ENCODE peak calls at places on chromosomes 2 and 18, in seven cellular contexts. Z is stomach; W is esophagus muscularis mucosa; P is CD4-positive, alpha-beta memory T cell; H is HCT116; M is neural progenitor cell; F is endodermal cell. S is an unnamed sample.
A peak's percentile ranks its signal among the peaks of the same experiment; 100 is the strongest.

GRCh38 chr2:236545248-236545658 is 24.4 kb upstream of the ACKR3 start:
- DNase-seq in Z (no peak), M (no peak), W (no peak), P (no peak), F (no peak), H (no peak), S (no peak)

GRCh38 chr2:118657451-118657850 is 190.0 kb downstream of the EN1 start:
- DNase-seq in H (no peak), P (no peak), M (no peak), F (no peak), W (peak; percentile 39), Z (no peak), S (no peak)

GRCh38 chr2:187567126-187567525 is 12.9 kb upstream of the TFPI start:
- DNase-seq in Z (no peak), H (no peak), P (no peak), M (no peak), F (no peak), W (no peak), S (no peak)

GRCh38 chr2:116696223-116696622 is 1118.3 kb upstream of the DDX18 start:
- DNase-seq in P (no peak), H (no peak), Z (no peak), W (no peak), M (peak; percentile 11), F (no peak), S (no peak)

GRCh38 chr2:23659328-23659727 is 267.6 kb downstream of the ATAD2B start:
- DNase-seq in Z (no peak), F (no peak), P (no peak), M (no peak), W (no peak), H (no peak), S (no peak)

GRCh38 chr18:55875330-55875933 is 287.4 kb upstream of the TCF4 start:
- DNase-seq in P (no peak), H (no peak), F (no peak), W (no peak), Z (no peak), M (peak; percentile 91), S (no peak)

GRCh38 chr2:224816816-224817215 is 100.7 kb upstream of the CCDC195 start:
- DNase-seq in F (no peak), Z (no peak), P (no peak), W (no peak), M (no peak), H (peak; percentile 15), S (peak; percentile 3)

GRCh38 chr2:167293172-167293781 is 405.0 kb downstream of the XIRP2 start:
- DNase-seq in M (peak; percentile 59), W (no peak), P (no peak), H (no peak), F (no peak), Z (no peak), S (peak; percentile 45)

DNA sequence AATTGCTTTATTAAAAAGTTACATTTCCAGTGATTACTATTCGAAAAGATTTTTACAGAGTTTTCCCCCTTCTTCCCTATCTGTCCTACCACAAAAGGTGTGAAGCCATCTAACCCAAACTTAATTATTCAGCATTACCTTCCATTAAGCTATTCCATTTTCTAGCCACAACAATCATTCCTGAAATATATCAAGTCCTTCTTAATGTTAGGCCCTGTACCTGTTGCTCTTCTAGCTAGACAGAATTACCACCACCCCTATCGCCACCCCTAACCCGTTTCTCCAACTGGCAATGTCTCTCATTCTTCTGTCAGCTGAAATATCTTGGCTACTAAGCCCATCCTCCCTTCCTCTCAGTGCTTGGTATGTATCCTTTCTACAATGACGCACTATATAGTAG is 13.9 kb downstream of the IWS1 start:
- DNase-seq in W (no peak), P (no peak), M (no peak), F (no peak), H (no peak), Z (no peak), S (no peak)
- H3K36me3 ChIP-seq in W (peaks cover 12% of the 10 kb centered on the region), P (peaks cover 27% of the 10 kb centered on the region), M (no peaks in the 10 kb centered on the region), F (peaks cover 92% of the 10 kb centered on the region), H (peaks cover 2% of the 10 kb centered on the region), Z (no peaks in the 10 kb centered on the region), S (no peaks in the 10 kb centered on the region)

DNA sequence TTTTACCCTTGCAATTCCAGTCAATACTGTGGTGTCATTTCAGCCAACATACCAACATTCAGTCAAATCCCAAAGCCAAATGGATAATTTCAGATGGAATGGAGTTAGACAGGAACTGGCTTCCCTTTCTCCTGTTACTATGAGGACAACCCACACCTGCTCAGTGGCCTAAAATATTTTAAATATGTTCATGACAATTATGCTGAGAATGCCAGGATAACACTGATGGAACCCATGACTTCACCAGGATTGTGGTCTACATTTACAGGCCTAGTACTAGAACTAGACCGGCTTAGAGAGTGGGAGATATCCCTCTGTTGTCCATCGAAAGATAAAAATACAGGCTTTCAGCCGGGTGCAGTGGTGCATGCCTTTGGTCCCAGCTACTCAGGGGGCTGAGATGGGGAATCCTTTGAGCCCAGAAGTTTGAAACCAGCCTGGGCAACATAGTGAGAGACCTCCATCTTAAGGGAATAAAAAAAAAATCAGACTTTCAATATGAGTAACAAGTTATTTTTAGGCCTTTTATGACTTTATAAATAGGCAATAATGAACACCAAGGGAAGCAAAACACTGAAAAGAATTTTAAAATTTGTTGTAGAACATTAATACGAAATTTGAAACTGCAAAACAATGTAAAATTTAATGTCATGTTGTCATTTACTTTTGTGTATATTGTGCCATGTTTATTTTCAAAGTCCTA is 14.2 kb downstream of the GPATCH11 start:
- DNase-seq in H (no peak), W (no peak), M (no peak), P (no peak), F (no peak), Z (no peak), S (no peak)
- H3K36me3 ChIP-seq in H (peaks cover 11% of the 10 kb centered on the region), W (peaks cover 43% of the 10 kb centered on the region), M (peaks cover 7% of the 10 kb centered on the region), P (peaks cover 47% of the 10 kb centered on the region), F (peaks cover 42% of the 10 kb centered on the region), Z (peaks cover 20% of the 10 kb centered on the region), S (no peaks in the 10 kb centered on the region)

GRCh38 chr2:99422599-99422998 is 67.2 kb downstream of the REV1 start:
- DNase-seq in P (no peak), W (no peak), F (no peak), H (no peak), M (no peak), Z (no peak), S (no peak)

GRCh38 chr2:99417396-99417795 is 72.4 kb downstream of the REV1 start:
- DNase-seq in H (no peak), F (no peak), P (no peak), Z (no peak), W (no peak), M (no peak), S (no peak)

GRCh38 chr2:99420751-99421299 is 69.0 kb downstream of the REV1 start:
- DNase-seq in F (no peak), P (no peak), Z (no peak), H (no peak), W (no peak), M (no peak), S (no peak)

GRCh38 chr2:99421469-99421868 is 68.3 kb downstream of the REV1 start:
- DNase-seq in P (no peak), Z (no peak), H (no peak), F (no peak), M (no peak), W (no peak), S (no peak)

GRCh38 chr2:99420031-99420430 is 69.8 kb downstream of the REV1 start:
- DNase-seq in Z (no peak), W (no peak), F (no peak), M (no peak), P (no peak), H (no peak), S (no peak)
- H3K36me3 ChIP-seq in Z (peaks cover 34% of the 10 kb centered on the region), W (peaks cover 38% of the 10 kb centered on the region), F (peaks cover 91% of the 10 kb centered on the region), M (peaks cover 4% of the 10 kb centered on the region), P (peaks cover 62% of the 10 kb centered on the region), H (peaks cover 21% of the 10 kb centered on the region), S (peaks cover 28% of the 10 kb centered on the region)

GRCh38 chr2:46955764-46956163 is 40.2 kb upstream of the MCFD2 start:
- DNase-seq in M (no peak), P (no peak), H (no peak), F (peak; percentile 38), Z (no peak), W (no peak), S (no peak)

GRCh38 chr2:46956981-46957531 is 41.5 kb upstream of the MCFD2 start:
- DNase-seq in F (no peak), Z (peak; percentile 95), P (no peak), W (no peak), M (no peak), H (no peak), S (no peak)

GRCh38 chr2:46954951-46955571 is 39.5 kb upstream of the MCFD2 start:
- DNase-seq in W (no peak), M (peak; percentile 61), Z (peak; percentile 43), F (peak; percentile 75), P (no peak), H (no peak), S (no peak)

GRCh38 chr2:46960618-46961017 is 45.0 kb upstream of the MCFD2 start:
- DNase-seq in F (no peak), Z (no peak), H (no peak), W (no peak), P (no peak), M (no peak), S (no peak)

DNA sequence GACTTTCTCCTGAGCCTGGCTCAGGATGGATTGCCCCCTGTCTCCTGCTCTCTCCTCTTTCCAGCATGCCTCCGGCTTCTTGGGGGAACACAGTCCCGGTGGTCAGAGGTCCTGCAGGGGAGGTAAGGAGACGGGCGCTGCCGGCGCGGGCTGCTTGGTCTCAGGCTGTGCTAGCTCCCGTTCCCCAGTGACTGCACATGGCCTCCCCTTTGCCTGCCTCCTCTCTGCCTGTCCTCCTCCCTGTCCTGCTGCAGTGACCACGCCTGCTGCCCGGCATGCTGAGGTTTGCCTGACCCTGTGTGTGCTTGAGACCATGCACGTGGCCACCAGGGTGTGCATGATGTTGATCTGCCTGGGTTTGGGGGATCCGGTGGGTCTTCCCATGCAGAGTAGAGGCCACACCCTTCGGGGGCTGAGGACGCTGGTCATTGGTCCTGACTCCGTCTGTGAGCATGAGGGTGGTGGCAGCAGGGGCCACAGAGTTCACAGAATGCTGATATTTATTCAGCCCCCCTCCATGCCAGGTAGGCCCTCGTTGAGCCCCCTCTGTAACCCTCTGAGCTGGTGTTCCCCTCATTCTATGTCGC is 42.9 kb upstream of the MCFD2 start:
- DNase-seq in Z (no peak), H (no peak), P (no peak), M (no peak), W (no peak), F (no peak), S (no peak)
- H3K36me3 ChIP-seq in Z (peaks cover 23% of the 10 kb centered on the region), H (peaks cover 2% of the 10 kb centered on the region), P (peaks cover 70% of the 10 kb centered on the region), M (no peaks in the 10 kb centered on the region), W (peaks cover 57% of the 10 kb centered on the region), F (peaks cover 7% of the 10 kb centered on the region), S (no peaks in the 10 kb centered on the region)

DNA sequence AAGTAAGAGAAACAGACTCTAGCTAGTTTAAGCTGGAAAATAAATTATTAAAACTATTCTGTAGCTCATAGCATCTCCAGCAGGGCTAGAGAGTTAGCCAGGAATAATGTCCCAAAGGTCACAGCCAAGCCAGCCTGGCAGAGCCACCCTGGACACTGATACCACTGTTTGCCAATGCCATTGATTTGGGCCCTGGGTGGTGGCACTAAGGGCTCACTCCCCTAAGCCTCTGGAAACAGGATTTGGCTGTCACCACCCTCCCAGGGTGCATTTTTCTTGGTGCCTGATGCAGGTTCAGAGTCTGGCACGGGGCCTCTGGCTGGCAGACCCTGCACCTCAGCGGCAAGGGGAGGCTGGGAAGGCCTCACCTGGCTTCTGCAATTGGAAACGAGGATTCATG is 7.1 kb downstream of the SH2D6 start:
- DNase-seq in Z (no peak), H (no peak), F (no peak), M (no peak), P (no peak), W (no peak), S (no peak)
- H3K36me3 ChIP-seq in Z (no peaks in the 10 kb centered on the region), H (no peaks in the 10 kb centered on the region), F (no peaks in the 10 kb centered on the region), M (no peaks in the 10 kb centered on the region), P (no peaks in the 10 kb centered on the region), W (no peaks in the 10 kb centered on the region), S (no peaks in the 10 kb centered on the region)